ENCODE peak calls at places on chromosome 1, in four cellular contexts. Y, A, S and H are unnamed samples.

GRCh38 chr1:216700779-216701178 is 22.4 kb downstream of the ESRRG start:
- DNase-seq in A (no peak), S (no peak), Y (no peak), H (no peak)

GRCh38 chr1:91830242-91831131 is 55.5 kb downstream of the TGFBR3 start:
- DNase-seq in S (peak; percentile 67), Y (peak; percentile 88), A (peak; percentile 90), H (peak; percentile 95)

GRCh38 chr1:205368478-205368877 is 11.8 kb upstream of the KLHDC8A start:
- DNase-seq in A (no peak), Y (no peak), S (no peak), H (no peak)

GRCh38 chr1:56469640-56470371 is 109.6 kb downstream of the PLPP3 start:
- DNase-seq in A (peak; percentile 74), Y (peak; percentile 22), S (no peak), H (peak; percentile 19)

GRCh38 chr1:115184260-115184950 is 95.1 kb upstream of the TSPAN2 start:
- DNase-seq in A (no peak), Y (no peak), S (no peak), H (peak; percentile 38)

GRCh38 chr1:85398391-85399064 is 66.4 kb downstream of the DDAH1 start:
- DNase-seq in A (peak; percentile 82), S (no peak), Y (no peak), H (peak; percentile 51)

GRCh38 chr1:22275626-22276395 is 132.9 kb upstream of the WNT4 start:
- DNase-seq in S (no peak), Y (peak; percentile 62), A (peak; percentile 68), H (peak; percentile 28)

GRCh38 chr1:12173631-12174121 is 6.9 kb downstream of the TNFRSF1B start:
- DNase-seq in A (no peak), Y (peak; percentile 77), S (no peak), H (no peak)

GRCh38 chr1:115877511-115877910 is 36.6 kb upstream of the NHLH2 start:
- DNase-seq in Y (no peak), S (no peak), A (peak; percentile 6), H (no peak)

GRCh38 chr1:177912991-177913390 is 56.9 kb downstream of the SEC16B start:
- DNase-seq in A (no peak), S (no peak), Y (peak; percentile 94), H (no peak)

GRCh38 chr1:168485048-168485447 is 58.7 kb downstream of the XCL2 start:
- DNase-seq in A (peak; percentile 69), Y (peak; percentile 34), S (no peak), H (no peak)

GRCh38 chr1:159005676-159006075 is 4.0 kb upstream of the IFI16 start:
- DNase-seq in S (no peak), A (no peak), Y (no peak), H (no peak)

GRCh38 chr1:41850029-41850428 is 68.7 kb downstream of the HIVEP3 start:
- DNase-seq in A (no peak), S (no peak), Y (no peak), H (no peak)

DNA sequence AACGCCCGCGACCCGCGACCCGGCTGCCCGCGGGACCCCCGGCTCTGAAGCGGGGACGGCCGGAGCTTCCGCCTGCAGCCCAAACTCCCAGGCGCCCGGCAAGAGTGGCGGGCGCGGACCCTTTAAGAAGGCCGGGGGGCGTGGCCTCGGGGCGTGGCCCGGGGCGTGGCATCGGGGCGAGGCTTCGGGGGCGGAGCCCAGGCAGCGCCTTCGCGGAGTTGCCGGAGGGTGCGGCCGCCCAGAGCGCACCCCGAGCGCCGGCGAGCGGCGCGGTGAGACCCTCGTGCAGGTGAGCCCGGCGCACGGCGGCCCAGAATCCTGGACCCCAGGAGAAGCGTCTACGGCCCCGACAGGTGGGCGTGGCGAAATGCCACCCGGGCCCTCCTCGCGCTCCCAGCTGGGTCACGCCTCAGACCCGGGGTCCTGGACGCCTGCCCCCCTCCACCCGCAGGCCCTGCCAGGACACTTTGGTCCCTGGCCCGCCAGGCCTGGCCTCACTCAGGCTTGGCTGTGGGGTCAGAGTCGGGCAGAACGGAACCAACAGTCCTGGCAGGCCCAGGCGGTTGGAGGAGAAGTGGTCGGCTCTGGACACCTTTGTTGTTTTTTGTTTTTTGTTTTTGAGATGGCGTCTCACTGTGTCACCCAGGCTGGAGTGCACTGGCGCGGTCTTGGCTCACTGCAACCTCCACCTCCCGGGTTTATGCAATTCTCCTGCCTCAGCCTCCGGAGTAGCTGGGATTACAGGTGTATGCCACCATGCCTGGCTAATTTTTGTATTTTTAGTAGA is 14.4 kb downstream of the RNF223 start:
- DNase-seq in S (no peak), A (peak; percentile 69), Y (peak; percentile 92), H (peak; percentile 51)
- TF ChIP-seq CTCF in S (no peak), A (no peak), Y (no peak), H (peak; percentile 25)

GRCh38 chr1:66925558-66925910 is 744 bp downstream of the MIER1 start:
- DNase-seq in Y (no peak), S (no peak), A (no peak), H (no peak)
- TF ChIP-seq CTCF in Y (no peak), S (no peak), A (no peak), H (peak; percentile 11)

DNA sequence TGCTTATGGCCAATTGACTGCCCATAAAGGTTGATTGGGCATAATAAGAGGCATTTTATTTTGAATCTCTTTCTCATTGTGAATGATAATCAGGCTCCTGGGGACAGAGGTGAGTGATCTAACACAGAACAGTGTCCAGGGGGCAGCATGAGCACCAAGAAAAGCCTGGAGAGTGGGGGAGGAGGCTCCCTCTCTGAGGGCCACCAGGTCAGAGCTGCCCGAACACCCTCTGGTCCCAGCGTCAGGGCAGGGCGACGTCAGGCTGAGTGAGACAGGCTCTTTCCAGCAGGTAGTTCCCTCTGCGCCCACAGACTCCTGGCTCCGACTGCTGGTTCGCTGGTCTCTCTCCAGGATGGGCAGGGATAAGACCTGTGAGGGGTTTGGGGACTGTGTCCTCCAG is 250.2 kb upstream of the C1orf174 start:
- DNase-seq in A (no peak), S (no peak), Y (no peak), H (no peak)
- TF ChIP-seq CTCF in A (no peak), S (no peak), Y (no peak), H (no peak)

GRCh38 chr1:1678581-1679380 is 13.8 kb downstream of the SLC35E2B start:
- DNase-seq in A (no peak), Y (peak; percentile 52), S (no peak), H (no peak)
- TF ChIP-seq CTCF in A (peak; percentile 32), Y (peak; percentile 41), S (peak; percentile 6), H (no peak)

GRCh38 chr1:112807999-112808398 is 92.9 kb upstream of the PPM1J start:
- DNase-seq in Y (no peak), S (no peak), A (no peak), H (no peak)
- TF ChIP-seq CTCF in Y (no peak), S (no peak), A (no peak), H (no peak)

DNA sequence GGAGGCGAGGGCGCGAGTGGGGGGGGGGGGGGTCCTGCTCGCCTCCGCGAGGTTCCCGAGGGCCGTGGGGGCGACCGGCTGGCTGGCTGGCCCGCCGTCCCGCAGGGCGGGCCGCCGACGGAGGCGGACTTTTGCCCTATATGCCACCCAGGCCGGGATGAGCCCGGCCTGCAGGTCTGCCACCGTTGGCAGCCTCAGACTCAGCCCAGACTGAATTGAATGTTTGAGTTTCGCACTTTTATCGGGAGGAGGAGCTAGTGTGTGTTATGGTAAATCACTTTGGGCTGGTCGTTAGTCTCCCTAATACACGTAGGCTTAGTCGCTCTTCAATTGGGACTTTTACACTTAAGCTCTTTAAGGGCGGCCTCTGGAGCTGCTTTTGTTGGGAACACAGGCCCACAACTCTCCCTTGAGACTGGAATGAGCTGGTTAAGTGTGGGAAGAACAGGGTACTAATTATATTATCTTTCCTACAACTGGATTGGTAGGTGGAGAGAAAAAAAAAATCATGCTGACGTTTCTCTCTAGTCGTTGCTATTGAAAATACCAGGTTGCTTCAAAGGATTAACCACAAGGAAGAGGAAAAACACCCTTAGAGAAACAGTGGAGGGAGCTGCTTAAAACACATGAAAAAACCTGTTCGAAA is 1.3 kb upstream of the IRF2BP2 start:
- DNase-seq in A (peak; percentile 91), S (no peak), Y (peak; percentile 88), H (peak; percentile 80)
- TF ChIP-seq CTCF in A (no peak), S (no peak), Y (peak; percentile 28), H (no peak)

DNA sequence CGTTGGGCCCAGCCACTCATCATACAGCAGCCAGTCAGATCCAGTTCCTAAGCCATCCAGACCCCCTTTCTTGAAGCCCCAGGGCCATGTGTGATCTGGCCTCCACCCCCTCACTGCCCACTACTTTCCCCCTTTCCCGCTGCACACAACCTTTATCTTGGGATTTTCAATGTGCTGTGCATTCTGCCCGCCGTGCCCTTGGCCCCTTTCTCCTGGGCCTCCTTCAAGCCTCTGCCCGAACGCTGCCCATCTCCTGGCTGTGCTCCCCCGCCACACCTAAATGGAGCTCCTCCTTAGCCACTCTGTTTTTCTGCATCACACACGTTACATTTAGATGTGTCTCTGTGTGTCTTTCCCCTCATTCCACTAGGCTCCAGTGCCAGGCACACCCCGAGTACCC is 66.7 kb upstream of the SELENON start:
- DNase-seq in Y (no peak), A (no peak), S (no peak), H (no peak)
- TF ChIP-seq CTCF in Y (no peak), A (no peak), S (no peak), H (no peak)

GRCh38 chr1:10751160-10751559 is 45.3 kb downstream of the CASZ1 start:
- DNase-seq in A (no peak), Y (no peak), S (no peak), H (no peak)

GRCh38 chr1:10751561-10752085 is 44.8 kb downstream of the CASZ1 start:
- DNase-seq in S (no peak), Y (no peak), A (no peak), H (no peak)

GRCh38 chr1:10754571-10755329 is 41.7 kb downstream of the CASZ1 start:
- DNase-seq in A (no peak), Y (no peak), S (no peak), H (peak; percentile 30)

GRCh38 chr1:10755977-10756521 is 40.4 kb downstream of the CASZ1 start:
- DNase-seq in Y (peak; percentile 37), A (peak; percentile 17), S (no peak), H (no peak)

GRCh38 chr1:10753279-10753678 is 43.2 kb downstream of the CASZ1 start:
- DNase-seq in A (no peak), Y (no peak), S (no peak), H (no peak)
- TF ChIP-seq CTCF in A (no peak), Y (no peak), S (no peak), H (no peak)